ENCODE peak calls at places on chromosomes 3 and 15, in six cellular contexts. One of them, this sample, is unnamed. For H3K4me1 and H3K9me3, the result is how much of the 10 kb centered on the place peaks cover.

GRCh38 chr3:14141144-14141543 is 16.3 kb downstream of the TMEM43 start:
- DNase-seq in upper lobe of left lung: no peak
- DNase-seq in PC-3: no peak
- DNase-seq in Panc1: no peak
- DNase-seq in ovary: no peak
- DNase-seq in A549: no peak
- DNase-seq in this sample: no peak

GRCh38 chr3:23117856-23118255 is 85.3 kb upstream of the UBE2E2 start:
- DNase-seq in A549: no peak
- DNase-seq in ovary: no peak
- DNase-seq in PC-3: no peak
- DNase-seq in Panc1: no peak
- DNase-seq in upper lobe of left lung: no peak
- DNase-seq in this sample: no peak

GRCh38 chr3:160981217-160981938 is 123.8 kb downstream of the B3GALNT1 start:
- DNase-seq in ovary: no peak
- DNase-seq in Panc1: no peak
- DNase-seq in upper lobe of left lung: no peak
- DNase-seq in A549: no peak
- DNase-seq in PC-3: no peak
- DNase-seq in this sample: no peak

GRCh38 chr3:16508591-16508995 is 4.9 kb downstream of the RFTN1 start:
- DNase-seq in upper lobe of left lung: no peak
- DNase-seq in A549: no peak
- DNase-seq in Panc1: no peak
- DNase-seq in ovary: no peak
- DNase-seq in PC-3: no peak
- DNase-seq in this sample: no peak

GRCh38 chr3:65925254-65925954 is 113.3 kb downstream of the MAGI1 start:
- DNase-seq in PC-3: no peak
- DNase-seq in upper lobe of left lung: no peak
- DNase-seq in Panc1: no peak
- DNase-seq in ovary: no peak
- DNase-seq in A549: no peak
- DNase-seq in this sample: no peak

GRCh38 chr3:1766384-1766783 is 332.3 kb upstream of the CNTN4 start:
- DNase-seq in upper lobe of left lung: no peak
- DNase-seq in PC-3: no peak
- DNase-seq in Panc1: no peak
- DNase-seq in A549: no peak
- DNase-seq in ovary: no peak
- DNase-seq in this sample: no peak

GRCh38 chr15:100787567-100787941 is 92.1 kb upstream of the ALDH1A3 start:
- DNase-seq in upper lobe of left lung: no peak
- DNase-seq in A549: no peak
- DNase-seq in ovary: no peak
- DNase-seq in PC-3: no peak
- DNase-seq in Panc1: no peak
- DNase-seq in this sample: no peak

GRCh38 chr15:53791616-53792015 is 32.2 kb upstream of the WDR72 start:
- DNase-seq in upper lobe of left lung: no peak
- DNase-seq in PC-3: no peak
- DNase-seq in A549: no peak
- DNase-seq in ovary: peak
- DNase-seq in Panc1: no peak
- DNase-seq in this sample: no peak

GRCh38 chr3:98744283-98744682 is 18.9 kb upstream of the ST3GAL6 start:
- DNase-seq in Panc1: no peak
- DNase-seq in ovary: no peak
- DNase-seq in PC-3: peak
- DNase-seq in A549: no peak
- DNase-seq in upper lobe of left lung: no peak
- DNase-seq in this sample: no peak

GRCh38 chr3:87442460-87442859 is 166.1 kb upstream of the POU1F1 start:
- DNase-seq in A549: no peak
- DNase-seq in Panc1: no peak
- DNase-seq in PC-3: no peak
- DNase-seq in upper lobe of left lung: no peak
- DNase-seq in ovary: no peak
- DNase-seq in this sample: no peak

GRCh38 chr3:73608805-73609641 is 15.7 kb downstream of the PDZRN3 start:
- DNase-seq in PC-3: no peak
- DNase-seq in ovary: no peak
- DNase-seq in A549: no peak
- DNase-seq in upper lobe of left lung: no peak
- DNase-seq in Panc1: no peak
- DNase-seq in this sample: no peak

GRCh38 chr3:8550619-8551018 is 49.0 kb downstream of the LMCD1 start:
- DNase-seq in ovary: no peak
- DNase-seq in Panc1: no peak
- DNase-seq in PC-3: no peak
- DNase-seq in A549: no peak
- DNase-seq in upper lobe of left lung: no peak
- DNase-seq in this sample: peak

GRCh38 chr3:27963519-27963918 is 241.4 kb upstream of the EOMES start:
- DNase-seq in upper lobe of left lung: no peak
- DNase-seq in ovary: no peak
- DNase-seq in A549: no peak
- DNase-seq in PC-3: no peak
- DNase-seq in Panc1: no peak
- DNase-seq in this sample: no peak

DNA sequence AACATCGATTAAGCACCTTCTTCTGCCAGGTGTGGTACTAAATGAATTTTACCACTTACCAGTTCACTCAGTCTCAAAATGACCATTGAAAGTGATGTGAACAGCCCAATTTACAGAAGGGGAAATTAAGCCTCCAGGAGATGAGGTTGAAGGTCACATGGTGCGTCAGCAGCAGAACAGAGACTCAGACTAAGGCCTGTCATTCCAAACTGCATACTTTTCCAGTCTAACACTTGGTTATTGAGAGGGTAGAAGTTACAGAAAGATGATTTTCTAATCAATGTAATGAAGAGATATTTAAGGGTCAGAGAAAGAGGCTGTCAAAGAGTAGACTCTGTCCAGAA is 68.4 kb downstream of the TTC23 start:
- DNase-seq in A549: no peak
- DNase-seq in upper lobe of left lung: no peak
- DNase-seq in PC-3: no peak
- DNase-seq in ovary: no peak
- DNase-seq in Panc1: no peak
- DNase-seq in this sample: no peak
- H3K4me1 ChIP-seq in A549: under half
- H3K4me1 ChIP-seq in upper lobe of left lung: under half
- H3K4me1 ChIP-seq in PC-3: under half
- H3K4me1 ChIP-seq in ovary: under half
- H3K4me1 ChIP-seq in Panc1: under half
- H3K4me1 ChIP-seq in this sample: half or more

GRCh38 chr15:90933310-90933709 is 961 bp upstream of the HDDC3 start:
- DNase-seq in PC-3: no peak
- DNase-seq in ovary: no peak
- DNase-seq in upper lobe of left lung: no peak
- DNase-seq in A549: no peak
- DNase-seq in Panc1: no peak
- DNase-seq in this sample: no peak

GRCh38 chr15:90939756-90940155 is 4.7 kb downstream of the UNC45A start:
- DNase-seq in Panc1: no peak
- DNase-seq in PC-3: no peak
- DNase-seq in A549: no peak
- DNase-seq in ovary: no peak
- DNase-seq in upper lobe of left lung: no peak
- DNase-seq in this sample: no peak

GRCh38 chr15:90934949-90935751 is at the start of gene UNC45A:
- DNase-seq in Panc1: no peak
- DNase-seq in ovary: peak
- DNase-seq in upper lobe of left lung: peak
- DNase-seq in PC-3: peak
- DNase-seq in A549: peak
- DNase-seq in this sample: peak

GRCh38 chr15:90934256-90934948 is 683 bp upstream of the UNC45A start:
- DNase-seq in Panc1: no peak
- DNase-seq in A549: peak
- DNase-seq in upper lobe of left lung: peak
- DNase-seq in ovary: peak
- DNase-seq in PC-3: peak
- DNase-seq in this sample: peak

DNA sequence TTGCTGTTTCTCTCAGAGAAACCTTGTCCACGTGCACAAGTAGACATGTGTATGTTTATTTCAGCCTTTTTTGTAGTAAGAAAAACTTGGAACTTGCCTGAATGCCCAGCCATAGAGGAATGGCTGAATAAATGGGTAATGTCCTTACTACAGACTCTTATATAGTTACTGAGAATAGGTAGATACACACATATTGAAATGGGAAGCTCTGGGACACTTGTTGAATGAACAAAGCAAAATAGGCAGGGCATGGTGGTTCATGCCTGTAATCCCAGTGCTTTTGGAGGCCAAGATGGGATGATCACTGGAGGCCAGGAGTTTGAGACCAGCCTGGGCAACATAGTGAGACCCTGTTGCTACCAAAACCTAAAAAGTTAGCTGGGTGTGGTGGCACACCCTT is 1.7 kb downstream of the UNC45A start:
- DNase-seq in ovary: no peak
- DNase-seq in Panc1: no peak
- DNase-seq in PC-3: no peak
- DNase-seq in A549: no peak
- DNase-seq in upper lobe of left lung: no peak
- DNase-seq in this sample: no peak
- H3K9me3 ChIP-seq in ovary: under half
- H3K9me3 ChIP-seq in Panc1: under half
- H3K9me3 ChIP-seq in PC-3: under half
- H3K9me3 ChIP-seq in A549: under half
- H3K9me3 ChIP-seq in upper lobe of left lung: under half
- H3K9me3 ChIP-seq in this sample: under half

DNA sequence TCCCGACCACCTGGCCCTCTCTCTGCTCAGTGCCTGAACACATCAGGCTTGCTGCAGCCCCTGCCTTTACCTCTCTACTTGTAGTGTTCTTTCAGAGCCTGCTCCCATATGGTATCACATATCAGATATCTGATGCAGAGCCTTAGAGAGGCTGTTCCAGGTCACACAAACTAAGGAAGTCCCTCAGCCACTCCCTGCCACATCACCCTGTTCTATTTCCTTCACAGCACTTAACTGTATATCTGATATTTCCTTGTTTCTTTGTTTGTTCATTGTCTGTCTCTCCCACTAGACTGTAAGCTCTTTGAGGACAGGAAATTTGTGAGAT is 976 bp upstream of the ALDH1L1 start:
- DNase-seq in upper lobe of left lung: no peak
- DNase-seq in Panc1: no peak
- DNase-seq in PC-3: no peak
- DNase-seq in ovary: no peak
- DNase-seq in A549: no peak
- DNase-seq in this sample: no peak
- H3K4me3 ChIP-seq in upper lobe of left lung: no peak
- H3K4me3 ChIP-seq in Panc1: no peak
- H3K4me3 ChIP-seq in PC-3: no peak
- H3K4me3 ChIP-seq in ovary: peak
- H3K4me3 ChIP-seq in A549: no peak
- H3K4me3 ChIP-seq in this sample: peak

GRCh38 chr3:48770187-48770502 is 53.1 kb upstream of the IP6K2 start:
- DNase-seq in ovary: no peak
- DNase-seq in A549: no peak
- DNase-seq in upper lobe of left lung: no peak
- DNase-seq in PC-3: no peak
- DNase-seq in Panc1: no peak
- DNase-seq in this sample: no peak

DNA sequence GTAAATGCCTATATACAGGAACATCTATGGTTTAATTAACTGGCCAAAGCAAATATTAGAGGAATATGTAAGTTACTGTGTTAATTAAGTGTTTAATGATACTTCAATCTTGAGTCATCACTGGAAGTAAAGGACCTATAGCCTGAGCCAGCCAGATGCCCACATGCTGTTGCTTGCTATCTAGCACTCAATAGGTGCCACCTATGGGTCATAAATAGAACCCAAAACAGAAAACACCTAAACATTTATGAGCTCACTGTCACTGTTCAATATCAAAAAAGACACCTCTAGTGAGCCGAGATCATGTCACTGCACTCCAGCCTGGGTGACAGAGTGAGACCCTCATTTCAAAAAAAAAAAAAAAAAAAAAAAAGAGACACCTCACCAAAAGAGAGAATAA is 48.4 kb upstream of the IP6K2 start:
- DNase-seq in upper lobe of left lung: no peak
- DNase-seq in PC-3: peak
- DNase-seq in ovary: no peak
- DNase-seq in A549: peak
- DNase-seq in Panc1: no peak
- DNase-seq in this sample: no peak
- H3K4me1 ChIP-seq in upper lobe of left lung: under half
- H3K4me1 ChIP-seq in PC-3: under half
- H3K4me1 ChIP-seq in ovary: under half
- H3K4me1 ChIP-seq in A549: under half
- H3K4me1 ChIP-seq in Panc1: under half
- H3K4me1 ChIP-seq in this sample: under half

GRCh38 chr3:25497096-25497495 is 69.0 kb downstream of the RARB start:
- DNase-seq in PC-3: no peak
- DNase-seq in Panc1: no peak
- DNase-seq in A549: no peak
- DNase-seq in ovary: no peak
- DNase-seq in upper lobe of left lung: no peak
- DNase-seq in this sample: no peak
- H3K9me3 ChIP-seq in PC-3: under half
- H3K9me3 ChIP-seq in Panc1: under half
- H3K9me3 ChIP-seq in A549: half or more
- H3K9me3 ChIP-seq in ovary: under half
- H3K9me3 ChIP-seq in upper lobe of left lung: under half
- H3K9me3 ChIP-seq in this sample: under half

DNA sequence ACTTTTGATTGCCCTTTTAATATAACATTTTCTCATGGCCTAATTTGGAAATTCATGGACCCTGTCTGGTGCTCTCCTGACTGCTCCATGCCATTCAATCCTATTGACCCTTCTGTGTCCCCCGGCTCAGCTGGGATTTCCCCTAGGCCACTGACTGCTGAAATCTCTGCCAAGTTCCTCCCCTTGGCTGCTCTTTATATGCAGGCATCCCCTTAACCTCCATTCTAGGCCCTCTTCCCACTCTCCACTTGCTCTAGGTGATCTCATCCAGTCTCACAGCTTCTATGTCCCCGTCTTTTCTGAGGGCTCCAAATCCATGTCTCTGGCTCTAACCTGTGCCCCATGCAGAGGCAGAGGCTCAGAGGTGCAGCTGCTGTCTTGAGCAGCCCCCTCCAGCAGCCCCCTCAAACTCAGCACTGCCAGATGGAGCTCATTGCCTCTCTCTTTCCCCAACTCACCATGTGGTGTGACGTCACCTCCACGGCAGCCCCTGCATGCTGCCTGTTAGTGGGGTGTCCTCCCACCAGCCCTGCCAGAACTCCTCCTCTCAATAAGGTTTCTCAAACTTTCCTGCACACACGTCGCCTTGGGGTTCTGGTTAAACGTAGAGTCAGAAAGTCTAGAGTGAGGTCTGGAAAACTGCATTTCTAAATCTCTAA is 6.6 kb downstream of the FSD2 start:
- DNase-seq in PC-3: no peak
- DNase-seq in Panc1: no peak
- DNase-seq in A549: no peak
- DNase-seq in upper lobe of left lung: no peak
- DNase-seq in ovary: no peak
- DNase-seq in this sample: no peak
- H3K4me3 ChIP-seq in PC-3: no peak
- H3K4me3 ChIP-seq in Panc1: no peak
- H3K4me3 ChIP-seq in A549: no peak
- H3K4me3 ChIP-seq in upper lobe of left lung: no peak
- H3K4me3 ChIP-seq in ovary: no peak
- H3K4me3 ChIP-seq in this sample: peak